ENCODE peak calls at places on chromosomes 12 and 14, in five cellular contexts. F, X, J, C and L are unnamed samples.
A peak's percentile ranks its signal among the peaks of the same experiment; 100 is the strongest.

GRCh38 chr14:55180434-55180833 is 11.0 kb downstream of the DLGAP5 start:
- DNase-seq in F (no peak), C (no peak), J (no peak), X (no peak), L (no peak)

GRCh38 chr12:108720757-108721514 is 10.4 kb downstream of the CORO1C start:
- DNase-seq in J (no peak), F (no peak), C (no peak), X (no peak), L (no peak)

GRCh38 chr12:64178122-64178521 is 44.0 kb downstream of the KICS2 start:
- DNase-seq in F (no peak), J (no peak), C (no peak), X (no peak), L (no peak)

GRCh38 chr12:124700810-124701594 is 133.6 kb upstream of the NCOR2 start:
- DNase-seq in F (no peak), J (peak; percentile 82), X (no peak), C (no peak), L (no peak)

GRCh38 chr12:109714913-109715244 is 1.3 kb downstream of the FAM222A start:
- DNase-seq in F (no peak), J (no peak), X (no peak), C (no peak), L (no peak)

GRCh38 chr12:74890237-74890599 is 319.4 kb downstream of the KCNC2 start:
- DNase-seq in F (no peak), X (no peak), J (no peak), C (no peak), L (no peak)

GRCh38 chr12:122080149-122081107 is 1.9 kb downstream of the MLXIP start:
- DNase-seq in C (peak; percentile 93), F (no peak), X (no peak), J (peak; percentile 76), L (peak; percentile 85)

GRCh38 chr14:40417777-40418401 is 985.7 kb upstream of the FBXO33 start:
- DNase-seq in X (no peak), C (no peak), F (no peak), J (no peak), L (no peak)

GRCh38 chr12:64103821-64104220 is 118.3 kb downstream of the KICS2 start:
- DNase-seq in C (no peak), F (no peak), J (no peak), X (no peak), L (no peak)

GRCh38 chr14:100246136-100246535 is 7.2 kb downstream of the YY1 start:
- DNase-seq in F (no peak), C (no peak), X (no peak), J (no peak), L (no peak)
- H3K27ac ChIP-seq in F (peak overlapping the region; percentile 54), C (peak overlapping the region; percentile 42), X (no peak overlapping the region), J (no peak overlapping the region), L (peak overlapping the region; percentile 50)

GRCh38 chr12:113880993-113881392 is 85.1 kb downstream of the RBM19 start:
- DNase-seq in F (no peak), J (no peak), C (no peak), X (no peak), L (no peak)
- H3K4me3 ChIP-seq in F (no peak overlapping the region), J (no peak overlapping the region), C (no peak overlapping the region), X (no peak overlapping the region), L (no peak overlapping the region)

DNA sequence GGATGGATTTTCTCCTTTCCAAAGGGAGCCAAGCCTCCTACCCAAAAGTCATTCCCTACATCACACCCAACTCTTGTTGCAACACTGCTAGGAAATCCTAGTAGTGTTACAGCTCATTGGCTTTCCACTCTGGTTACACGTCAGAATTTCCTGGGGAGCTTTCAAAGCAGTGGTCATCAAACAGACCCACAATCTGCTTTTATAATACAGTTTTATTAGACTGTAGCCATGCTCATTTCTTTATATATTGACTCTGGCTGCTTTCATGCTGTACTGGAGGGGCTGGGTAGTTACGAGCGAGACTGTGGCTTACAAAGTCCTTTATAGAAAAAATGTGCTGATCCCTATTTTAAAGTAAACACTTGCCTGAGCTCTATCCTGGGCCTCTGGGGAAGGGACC is 34.3 kb downstream of the ZFYVE26 start:
- DNase-seq in X (no peak), C (no peak), F (no peak), J (no peak), L (no peak)
- H3K36me3 ChIP-seq in X (peaks cover 100% of the 10 kb centered on the region), C (peaks cover 55% of the 10 kb centered on the region), F (peaks cover 7% of the 10 kb centered on the region), J (peaks cover 57% of the 10 kb centered on the region), L (peaks cover 97% of the 10 kb centered on the region)

GRCh38 chr12:112421363-112421762 is 2.6 kb downstream of the PTPN11 start:
- DNase-seq in F (no peak), C (no peak), X (no peak), J (no peak), L (no peak)
- H3K27ac ChIP-seq in F (no peak overlapping the region), C (no peak overlapping the region), X (peak overlapping the region; percentile 77), J (no peak overlapping the region), L (no peak overlapping the region)